ENCODE peak calls at places on chromosomes 3 and 15, in five cellular contexts. I, H, Q, W and C are unnamed samples.

GRCh38 chr15:35506272-35506870 is 39.6 kb downstream of the DPH6 start:
- DNase-seq in Q (no peak), I (no peak), W (no peak), H (no peak), C (no peak)

GRCh38 chr3:69326821-69327433 is 59.0 kb downstream of the FRMD4B start:
- DNase-seq in I (no peak), W (peak; percentile 12), Q (no peak), H (no peak), C (peak; percentile 77)

GRCh38 chr3:84074767-84075166 is 884.0 kb upstream of the CADM2 start:
- DNase-seq in I (peak; percentile 26), W (no peak), H (no peak), Q (no peak), C (no peak)

GRCh38 chr15:42494998-42495360 is 455 bp upstream of the SNAP23 start:
- DNase-seq in W (peak; percentile 86), H (no peak), I (peak; percentile 35), Q (no peak), C (no peak)

GRCh38 chr3:69004183-69004582 is 9.3 kb downstream of the EOGT start:
- DNase-seq in W (no peak), Q (no peak), H (no peak), I (no peak), C (no peak)

GRCh38 chr3:141401584-141402475 is 33.5 kb downstream of the ZBTB38 start:
- DNase-seq in I (no peak), W (no peak), H (peak; percentile 76), Q (no peak), C (no peak)

GRCh38 chr15:90478981-90479481 is 50.7 kb upstream of the CRTC3 start:
- DNase-seq in Q (no peak), W (no peak), I (no peak), H (no peak), C (no peak)

GRCh38 chr15:60678632-60679031 is 199.7 kb upstream of the ICE2 start:
- DNase-seq in Q (no peak), H (no peak), W (no peak), I (no peak), C (no peak)

GRCh38 chr3:186825294-186825821 is 17.2 kb upstream of the ADIPOQ start:
- DNase-seq in Q (peak; percentile 47), I (no peak), H (no peak), W (peak; percentile 59), C (no peak)

DNA sequence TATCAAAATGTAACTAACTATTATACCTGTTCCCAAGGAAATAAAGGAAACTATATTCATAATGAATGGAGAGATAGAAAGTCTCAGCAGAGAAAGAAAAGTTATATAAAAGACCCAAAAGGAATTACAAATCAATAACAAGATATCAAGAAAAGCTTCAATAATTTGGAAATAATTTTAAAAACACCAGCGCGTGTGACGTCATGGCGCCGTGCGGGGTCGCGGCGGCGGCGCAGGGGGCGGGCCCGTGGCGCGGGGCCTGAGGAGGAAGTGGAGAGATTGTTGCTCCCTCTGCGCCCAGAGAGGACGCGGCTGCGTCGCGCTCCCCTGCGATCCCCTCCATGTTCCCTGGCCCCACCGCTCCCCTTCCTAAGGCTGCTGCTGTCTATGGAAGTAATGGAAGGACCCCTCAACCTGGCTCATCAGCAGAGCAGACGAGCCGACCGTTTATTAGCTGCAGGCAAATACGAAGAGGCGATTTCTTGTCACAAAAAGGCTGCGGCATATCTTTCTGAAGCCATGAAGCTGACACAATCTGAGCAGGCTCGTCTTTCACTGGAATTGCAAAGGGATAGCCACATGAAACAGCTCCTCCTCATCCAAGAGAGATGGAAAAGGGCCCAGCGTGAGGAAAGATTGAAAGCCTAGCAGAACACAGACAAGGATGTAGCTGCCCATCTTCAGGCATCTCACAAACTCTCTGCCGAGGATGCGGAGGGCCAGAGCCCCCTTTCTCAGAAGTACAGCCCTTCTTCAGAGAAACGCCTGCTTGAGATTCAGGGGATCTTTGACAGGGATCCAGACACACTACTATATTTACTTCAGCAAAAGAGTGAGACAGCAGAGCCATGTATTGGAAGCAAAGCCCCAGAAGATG is 4.1 kb downstream of the XCR1 start:
- DNase-seq in Q (no peak), H (no peak), I (no peak), W (no peak), C (no peak)
- H3K4me3 ChIP-seq in Q (no peak overlapping the region), H (no peak overlapping the region), I (no peak overlapping the region), W (no peak overlapping the region), C (no peak overlapping the region)

GRCh38 chr3:124768812-124769211 is 38.6 kb downstream of the UMPS start:
- DNase-seq in W (no peak), H (peak; percentile 55), I (no peak), Q (no peak), C (no peak)
- TF ChIP-seq CTCF in W (peak; percentile 28), H (peak; percentile 32), I (peak; percentile 15), Q (no peak), C (peak; percentile 71)

GRCh38 chr3:57060089-57060829 is at the start of gene SPATA12:
- DNase-seq in W (peak; percentile 89), Q (peak; percentile 45), I (peak; percentile 96), H (peak; percentile 65), C (no peak)
- H3K4me3 ChIP-seq in W (no peak within 1 kb of the TSS), Q (no peak within 1 kb of the TSS), I (no peak within 1 kb of the TSS), H (no peak within 1 kb of the TSS), C (no peak within 1 kb of the TSS)

GRCh38 chr3:58560771-58561311 is 16.4 kb downstream of the FAM107A start:
- DNase-seq in I (peak; percentile 86), Q (peak; percentile 95), W (peak; percentile 97), H (no peak), C (no peak)
- TF ChIP-seq CTCF in I (peak; percentile 53), Q (peak; percentile 73), W (peak; percentile 61), H (no peak), C (peak; percentile 2)

GRCh38 chr3:112407888-112408702 is 75.1 kb downstream of the CD200 start:
- DNase-seq in I (no peak), Q (no peak), H (no peak), W (no peak), C (no peak)
- H3K4me3 ChIP-seq in I (peak overlapping the region; percentile 30), Q (no peak overlapping the region), H (no peak overlapping the region), W (no peak overlapping the region), C (no peak overlapping the region)

DNA sequence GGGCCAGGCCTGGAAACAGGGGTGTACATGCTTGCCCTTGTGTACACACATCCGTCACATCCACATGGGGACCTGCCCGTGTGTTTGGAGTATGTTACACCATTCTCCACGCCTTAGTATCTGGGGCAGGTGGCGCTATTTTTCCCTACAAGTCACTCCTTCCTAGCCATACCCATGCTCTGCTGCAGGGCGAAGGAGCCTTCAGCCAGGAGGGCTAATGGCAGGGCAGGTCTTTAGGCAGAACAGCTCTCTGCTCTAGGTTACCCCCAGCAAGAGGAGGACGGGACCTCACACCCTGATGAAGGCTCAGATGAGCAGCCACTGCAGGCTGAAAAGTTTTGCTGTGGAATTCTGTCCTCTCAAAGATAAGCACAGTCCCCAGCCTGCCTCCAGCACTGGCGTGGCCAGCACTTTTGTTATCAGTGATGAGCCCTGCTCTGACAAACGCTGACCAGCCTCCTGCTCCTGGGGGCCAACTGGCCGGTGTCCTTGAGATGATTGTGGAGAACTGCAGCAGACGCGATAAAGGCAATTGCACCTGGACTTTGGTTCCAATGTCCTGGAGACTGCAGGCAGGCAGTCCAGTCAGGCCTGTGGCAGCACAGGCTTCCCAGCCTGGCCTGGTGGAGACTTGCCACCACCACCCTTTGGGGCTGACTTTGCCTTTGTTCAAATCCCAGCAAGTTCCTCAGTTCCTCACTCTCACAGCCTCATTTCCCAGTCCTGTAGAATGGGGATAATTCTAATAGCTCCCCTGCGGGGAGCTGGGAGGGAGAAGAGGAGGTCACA is 19.8 kb upstream of the PIGZ start:
- DNase-seq in H (peak; percentile 26), W (no peak), I (no peak), Q (no peak), C (no peak)
- TF ChIP-seq CTCF in H (no peak), W (no peak), I (no peak), Q (peak; percentile 5), C (no peak)